ENCODE peak calls at places on chromosome 22, in eight cellular contexts. O, E, B, C, G, Q, M and V are unnamed samples.

GRCh38 chr22:28948404-28948803 is 65.0 kb downstream of the ZNRF3 start:
- ATAC-seq in O (peak; percentile 55), E (no peak), B (no peak), C (no peak), G (no peak), Q (no peak), M (no peak), V (no peak)

GRCh38 chr22:25623310-25623734 is 58.8 kb downstream of the GRK3 start:
- ATAC-seq in O (no peak), E (no peak), B (no peak), C (no peak), G (no peak), Q (no peak), M (no peak), V (no peak)

GRCh38 chr22:24845036-24845918 is 39.3 kb downstream of the SGSM1 start:
- ATAC-seq in O (no peak), E (no peak), B (no peak), C (peak; percentile 31), G (peak; percentile 58), Q (no peak), M (no peak), V (no peak)

GRCh38 chr22:19446603-19447387 is 716 bp downstream of the C22orf39 start:
- ATAC-seq in O (peak; percentile 4), E (peak; percentile 27), B (peak; percentile 49), C (peak; percentile 11), G (peak; percentile 4), Q (peak; percentile 22), M (peak; percentile 18), V (no peak)

GRCh38 chr22:35821654-35822053 is 104.0 kb downstream of the APOL5 start:
- ATAC-seq in O (no peak), E (no peak), B (no peak), C (no peak), G (no peak), Q (peak; percentile 26), M (no peak), V (no peak)

GRCh38 chr22:23305321-23305910 is 125.1 kb downstream of the BCR start:
- ATAC-seq in O (peak; percentile 27), E (no peak), B (no peak), C (peak; percentile 48), G (peak; percentile 44), Q (peak; percentile 42), M (peak; percentile 94), V (peak; percentile 48)

GRCh38 chr22:46666577-46667244 is 46.5 kb downstream of the GRAMD4 start:
- ATAC-seq in O (no peak), E (no peak), B (no peak), C (no peak), G (no peak), Q (no peak), M (no peak), V (no peak)

GRCh38 chr22:46684706-46685105 is 53.3 kb downstream of the CERK start:
- ATAC-seq in O (peak; percentile 24), E (no peak), B (no peak), C (peak; percentile 6), G (peak; percentile 34), Q (peak; percentile 8), M (no peak), V (no peak)

GRCh38 chr22:36397081-36397766 is 9.5 kb upstream of the MYH9 start:
- ATAC-seq in O (no peak), E (no peak), B (no peak), C (peak; percentile 87), G (peak; percentile 38), Q (peak; percentile 75), M (peak; percentile 15), V (peak; percentile 55)

GRCh38 chr22:41762980-41763779 is 37.3 kb upstream of the CCDC134 start:
- ATAC-seq in O (no peak), E (no peak), B (peak; percentile 38), C (peak; percentile 37), G (no peak), Q (no peak), M (no peak), V (no peak)

GRCh38 chr22:27163162-27164137 is 506.1 kb downstream of the MIAT start:
- ATAC-seq in O (no peak), E (no peak), B (no peak), C (no peak), G (no peak), Q (no peak), M (no peak), V (no peak)

GRCh38 chr22:35275580-35275979 is 18.3 kb downstream of the HMGXB4 start:
- ATAC-seq in O (no peak), E (no peak), B (no peak), C (no peak), G (no peak), Q (no peak), M (peak; percentile 66), V (no peak)

GRCh38 chr22:45462034-45462655 is 40.5 kb upstream of the FBLN1 start:
- ATAC-seq in O (no peak), E (no peak), B (no peak), C (no peak), G (no peak), Q (no peak), M (no peak), V (no peak)

GRCh38 chr22:36386900-36387663 is 685 bp downstream of the MYH9 start:
- ATAC-seq in O (peak; percentile 32), E (no peak), B (peak; percentile 20), C (peak; percentile 46), G (peak; percentile 3), Q (peak; percentile 14), M (no peak), V (no peak)

GRCh38 chr22:40250608-40251007 is 72.9 kb downstream of the TNRC6B start:
- ATAC-seq in O (no peak), E (no peak), B (no peak), C (no peak), G (no peak), Q (no peak), M (no peak), V (no peak)

GRCh38 chr22:28479912-28480311 is 199.7 kb downstream of the TTC28 start:
- ATAC-seq in O (no peak), E (no peak), B (no peak), C (no peak), G (no peak), Q (no peak), M (no peak), V (no peak)

GRCh38 chr22:41963453-41964105 is 5.7 kb upstream of the SEPTIN3 start:
- ATAC-seq in O (no peak), E (no peak), B (no peak), C (peak; percentile 81), G (no peak), Q (peak; percentile 77), M (no peak), V (peak; percentile 31)

GRCh38 chr22:22087854-22088657 is 105.5 kb upstream of the TOP3B start:
- ATAC-seq in O (no peak), E (no peak), B (no peak), C (no peak), G (no peak), Q (no peak), M (no peak), V (no peak)
- H3K27me3 ChIP-seq in O (no peaks in the 10 kb centered on the region), E (peaks cover 6% of the 10 kb centered on the region), B (peaks cover 2% of the 10 kb centered on the region), C (peaks cover 38% of the 10 kb centered on the region), G (no peaks in the 10 kb centered on the region), Q (no peaks in the 10 kb centered on the region), M (peaks cover 28% of the 10 kb centered on the region), V (peaks cover 59% of the 10 kb centered on the region)

GRCh38 chr22:43479962-43480361 is 68.1 kb downstream of the MPPED1 start:
- ATAC-seq in O (no peak), E (no peak), B (no peak), C (no peak), G (no peak), Q (no peak), M (no peak), V (no peak)

GRCh38 chr22:43482310-43482625 is 70.5 kb downstream of the MPPED1 start:
- ATAC-seq in O (no peak), E (no peak), B (no peak), C (no peak), G (no peak), Q (no peak), M (no peak), V (no peak)

GRCh38 chr22:43483669-43484068 is 71.9 kb downstream of the MPPED1 start:
- ATAC-seq in O (no peak), E (no peak), B (no peak), C (no peak), G (no peak), Q (no peak), M (no peak), V (no peak)

GRCh38 chr22:43483266-43483665 is 71.5 kb downstream of the MPPED1 start:
- ATAC-seq in O (no peak), E (no peak), B (no peak), C (no peak), G (no peak), Q (no peak), M (no peak), V (no peak)

DNA sequence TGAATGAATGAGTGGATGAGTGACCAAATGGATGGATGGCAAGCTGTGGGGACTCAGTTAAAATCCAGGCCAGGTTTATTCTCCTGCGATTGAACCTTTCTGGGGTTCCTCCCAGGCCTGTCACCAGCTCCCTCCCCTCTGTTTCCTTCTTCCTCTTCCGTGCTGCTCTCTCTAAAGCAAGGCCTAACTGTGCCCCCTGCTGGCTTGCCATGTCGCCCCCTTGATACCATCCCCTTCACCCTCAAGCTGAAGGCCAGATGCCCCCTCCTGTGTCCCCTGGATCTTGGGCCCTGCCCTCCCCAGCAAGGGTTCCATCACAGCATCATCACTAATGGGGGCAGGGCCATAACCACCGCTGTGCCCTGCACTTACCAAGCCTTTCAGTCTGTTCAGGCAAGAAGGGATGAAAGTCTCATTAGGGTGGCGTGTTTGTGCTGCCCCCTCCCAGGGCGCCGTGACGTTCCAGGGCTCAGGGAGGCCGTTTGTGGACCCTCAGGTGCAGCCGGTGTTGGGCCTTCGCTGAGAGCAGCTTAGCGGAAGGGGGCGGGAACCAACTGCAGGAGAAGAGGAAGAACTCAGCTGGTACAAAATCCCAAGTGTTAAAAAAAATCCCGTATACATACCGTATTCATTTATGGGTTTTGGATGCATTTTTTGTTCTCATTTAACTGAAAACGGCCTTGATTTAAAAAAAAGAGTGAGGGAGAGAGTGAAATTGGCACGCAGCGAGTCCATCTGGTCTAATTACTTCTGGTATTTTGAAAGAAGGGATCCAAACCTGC is 69.9 kb downstream of the MPPED1 start:
- ATAC-seq in O (no peak), E (peak; percentile 37), B (no peak), C (peak; percentile 15), G (no peak), Q (peak; percentile 33), M (no peak), V (no peak)
- H3K27me3 ChIP-seq in O (peaks cover 4% of the 10 kb centered on the region), E (no peaks in the 10 kb centered on the region), B (no peaks in the 10 kb centered on the region), C (peaks cover 4% of the 10 kb centered on the region), G (no peaks in the 10 kb centered on the region), Q (no peaks in the 10 kb centered on the region), M (no peaks in the 10 kb centered on the region), V (peaks cover 49% of the 10 kb centered on the region)

GRCh38 chr22:49210606-49211005 is 617.1 kb downstream of the BRD1 start:
- ATAC-seq in O (no peak), E (no peak), B (no peak), C (no peak), G (no peak), Q (no peak), M (no peak), V (no peak)
- H3K27me3 ChIP-seq in O (no peaks in the 10 kb centered on the region), E (no peaks in the 10 kb centered on the region), B (no peaks in the 10 kb centered on the region), C (peaks cover 4% of the 10 kb centered on the region), G (no peaks in the 10 kb centered on the region), Q (no peaks in the 10 kb centered on the region), M (no peaks in the 10 kb centered on the region), V (peaks cover 86% of the 10 kb centered on the region)

DNA sequence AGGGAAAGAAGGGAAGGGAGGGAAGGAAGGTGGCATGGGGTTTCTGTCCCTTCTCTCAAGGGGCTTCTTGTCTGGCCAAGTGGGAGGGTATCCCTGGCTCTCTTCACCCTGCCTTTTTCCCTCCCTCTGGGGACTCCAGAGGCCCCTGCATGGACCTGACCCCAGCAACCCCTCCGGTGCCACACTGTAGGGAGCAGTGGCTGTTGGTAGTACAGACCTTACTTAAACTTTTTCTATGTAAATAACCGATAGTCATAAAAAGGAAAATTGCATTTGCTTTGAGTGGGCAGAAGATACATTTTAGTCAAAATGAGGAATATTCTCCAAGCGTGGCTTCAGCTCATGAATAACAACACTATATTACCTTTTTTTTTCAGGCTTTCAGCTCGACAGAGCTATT is 1384.0 kb downstream of the BRD1 start:
- ATAC-seq in O (no peak), E (no peak), B (no peak), C (no peak), G (no peak), Q (no peak), M (no peak), V (no peak)
- H3K27me3 ChIP-seq in O (no peaks in the 10 kb centered on the region), E (no peaks in the 10 kb centered on the region), B (no peaks in the 10 kb centered on the region), C (peaks cover 7% of the 10 kb centered on the region), G (no peaks in the 10 kb centered on the region), Q (no peaks in the 10 kb centered on the region), M (no peaks in the 10 kb centered on the region), V (peaks cover 58% of the 10 kb centered on the region)